ENCODE peak calls at places on chromosomes 4 and X, in ten cellular contexts. S is OCI-LY7; O is IMR-90; U is tibial nerve; C is SK-N-SH; M is heart right ventricle; Q is gastrocnemius medialis; Z is neural progenitor cell; V is cardiac muscle cell; I is CD8-positive, alpha-beta T cell. N is an unnamed sample.

GRCh38 chr4:42083816-42084215 is 68.6 kb downstream of the BEND4 start:
- DNase-seq in S (no peak), O (peak; percentile 21), U (no peak), C (no peak), M (no peak), Q (no peak), Z (no peak), V (no peak), I (no peak), N (no peak)

GRCh38 chrX:47623540-47624027 is 3.9 kb upstream of the SYN1 start:
- DNase-seq in S (no peak), O (peak; percentile 76), U (no peak), C (peak; percentile 89), M (peak; percentile 56), Q (no peak), Z (peak; percentile 90), V (peak; percentile 82), I (no peak), N (no peak)

GRCh38 chr4:150962245-150962644 is 52.8 kb downstream of the LRBA start:
- DNase-seq in S (no peak), O (peak; percentile 23), U (no peak), C (no peak), M (no peak), Q (no peak), Z (no peak), V (no peak), I (no peak), N (no peak)

GRCh38 chr4:176849076-176849475 is 56.4 kb upstream of the VEGFC start:
- DNase-seq in S (no peak), O (no peak), U (no peak), C (no peak), M (no peak), Q (no peak), Z (no peak), V (no peak), I (no peak), N (no peak)

GRCh38 chr4:121668368-121669162 is 28.2 kb downstream of the ANXA5 start:
- DNase-seq in S (no peak), O (peak; percentile 99), U (no peak), C (no peak), M (no peak), Q (no peak), Z (no peak), V (no peak), I (no peak), N (no peak)

GRCh38 chrX:68060506-68061205 is 372.6 kb downstream of the OPHN1 start:
- DNase-seq in S (no peak), O (no peak), U (no peak), C (no peak), M (no peak), Q (no peak), Z (no peak), V (no peak), I (no peak), N (no peak)

GRCh38 chr4:117898496-117898895 is 135.8 kb upstream of the NDST3 start:
- DNase-seq in S (no peak), O (no peak), U (no peak), C (no peak), M (no peak), Q (no peak), Z (no peak), V (no peak), I (no peak), N (no peak)

GRCh38 chr4:101279377-101279871 is 67.9 kb downstream of the PPP3CA start:
- DNase-seq in S (peak; percentile 8), O (peak; percentile 97), U (peak; percentile 48), C (peak; percentile 17), M (peak; percentile 82), Q (peak; percentile 18), Z (no peak), V (no peak), I (no peak), N (peak; percentile 17)

GRCh38 chr4:100288167-100288566 is 97.9 kb upstream of the DDIT4L start:
- DNase-seq in S (no peak), O (peak; percentile 47), U (no peak), C (no peak), M (no peak), Q (no peak), Z (no peak), V (no peak), I (no peak), N (no peak)

GRCh38 chr4:154719087-154719486 is 24.7 kb upstream of the LRAT start:
- DNase-seq in S (no peak), O (no peak), U (no peak), C (no peak), M (no peak), Q (no peak), Z (no peak), V (no peak), I (no peak), N (no peak)

GRCh38 chr4:189001283-189001970 is 862.2 kb downstream of the TRIML1 start:
- DNase-seq in S (no peak), O (no peak), U (no peak), C (no peak), M (no peak), Q (no peak), Z (no peak), V (no peak), I (no peak), N (no peak)
- H3K9me3 ChIP-seq in S (no peaks in the 10 kb centered on the region), O (peaks cover 2% of the 10 kb centered on the region), U (no peaks in the 10 kb centered on the region), C (no peaks in the 10 kb centered on the region), M (no peaks in the 10 kb centered on the region), Q (no peaks in the 10 kb centered on the region), Z (no peaks in the 10 kb centered on the region), V (no peaks in the 10 kb centered on the region), I (no peaks in the 10 kb centered on the region), N (no peaks in the 10 kb centered on the region)

GRCh38 chr4:185713272-185713671 is 98.7 kb downstream of the SORBS2 start:
- DNase-seq in S (no peak), O (no peak), U (no peak), C (no peak), M (no peak), Q (no peak), Z (no peak), V (no peak), I (no peak), N (no peak)
- H3K4me1 ChIP-seq in S (no peaks in the 10 kb centered on the region), O (peaks cover 2% of the 10 kb centered on the region), U (peaks cover 26% of the 10 kb centered on the region), C (peaks cover 23% of the 10 kb centered on the region), M (peaks cover 11% of the 10 kb centered on the region), Q (no peaks in the 10 kb centered on the region), Z (no peaks in the 10 kb centered on the region), V (peaks cover 14% of the 10 kb centered on the region), I (no peaks in the 10 kb centered on the region), N (no peaks in the 10 kb centered on the region)

DNA sequence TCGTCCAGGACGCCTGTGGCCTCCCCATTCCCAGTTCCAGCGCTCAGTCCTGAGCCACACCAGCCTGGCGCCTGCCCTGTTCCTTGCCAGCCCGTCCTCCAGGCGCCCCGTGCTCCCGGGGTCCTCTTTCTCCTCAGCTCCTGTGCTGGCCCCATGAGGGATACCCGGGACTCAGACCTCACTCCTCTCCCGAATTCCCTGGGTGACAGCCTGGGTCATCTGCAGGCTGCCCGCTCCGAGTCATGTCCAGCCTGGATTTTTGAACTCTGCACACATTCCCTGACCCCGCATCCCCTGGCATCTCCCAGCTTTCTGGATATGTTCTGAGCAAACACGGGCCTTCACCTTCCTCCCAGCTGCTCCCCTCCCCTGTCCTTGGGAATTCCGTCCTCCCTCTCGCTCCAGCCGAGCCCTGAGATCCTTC is 14.9 kb upstream of the ADD1 start:
- DNase-seq in S (no peak), O (no peak), U (no peak), C (peak; percentile 12), M (no peak), Q (peak; percentile 7), Z (no peak), V (no peak), I (no peak), N (peak; percentile 36)
- H3K36me3 ChIP-seq in S (no peaks in the 10 kb centered on the region), O (peaks cover 86% of the 10 kb centered on the region), U (no peaks in the 10 kb centered on the region), C (no peaks in the 10 kb centered on the region), M (peaks cover 61% of the 10 kb centered on the region), Q (no peaks in the 10 kb centered on the region), Z (no peaks in the 10 kb centered on the region), V (no peaks in the 10 kb centered on the region), I (peaks cover 31% of the 10 kb centered on the region), N (peaks cover 82% of the 10 kb centered on the region)

GRCh38 chrX:151792505-151792904 is 58.0 kb downstream of the CNGA2 start:
- DNase-seq in S (no peak), O (no peak), U (no peak), C (no peak), M (no peak), Q (no peak), Z (no peak), V (no peak), I (no peak), N (no peak)
- H3K9me3 ChIP-seq in S (no peaks in the 10 kb centered on the region), O (peaks cover 10% of the 10 kb centered on the region), U (no peaks in the 10 kb centered on the region), C (no peaks in the 10 kb centered on the region), M (no peaks in the 10 kb centered on the region), Q (no peaks in the 10 kb centered on the region), Z (no peaks in the 10 kb centered on the region), V (no peaks in the 10 kb centered on the region), I (no peaks in the 10 kb centered on the region), N (no peaks in the 10 kb centered on the region)

GRCh38 chr4:80306255-80306654 is 29.3 kb upstream of the CFAP299 start:
- DNase-seq in S (no peak), O (peak; percentile 54), U (no peak), C (no peak), M (no peak), Q (no peak), Z (no peak), V (no peak), I (no peak), N (no peak)

GRCh38 chr4:80308466-80308822 is 27.1 kb upstream of the CFAP299 start:
- DNase-seq in S (no peak), O (no peak), U (no peak), C (no peak), M (no peak), Q (no peak), Z (no peak), V (no peak), I (no peak), N (no peak)

GRCh38 chr4:80305466-80305865 is 30.1 kb upstream of the CFAP299 start:
- DNase-seq in S (no peak), O (peak; percentile 80), U (no peak), C (no peak), M (no peak), Q (no peak), Z (no peak), V (no peak), I (no peak), N (no peak)

GRCh38 chr4:80307774-80308465 is 27.6 kb upstream of the CFAP299 start:
- DNase-seq in S (no peak), O (peak; percentile 79), U (no peak), C (peak; percentile 30), M (no peak), Q (no peak), Z (peak; percentile 36), V (no peak), I (no peak), N (no peak)

GRCh38 chr4:80307183-80307735 is 28.3 kb upstream of the CFAP299 start:
- DNase-seq in S (no peak), O (peak; percentile 41), U (no peak), C (no peak), M (no peak), Q (no peak), Z (no peak), V (peak; percentile 43), I (no peak), N (no peak)
- H3K4me1 ChIP-seq in S (no peaks in the 10 kb centered on the region), O (peaks cover 14% of the 10 kb centered on the region), U (no peaks in the 10 kb centered on the region), C (peaks cover 5% of the 10 kb centered on the region), M (no peaks in the 10 kb centered on the region), Q (no peaks in the 10 kb centered on the region), Z (peaks cover 13% of the 10 kb centered on the region), V (peaks cover 9% of the 10 kb centered on the region), I (no peaks in the 10 kb centered on the region), N (no peaks in the 10 kb centered on the region)

GRCh38 chr4:98625399-98625798 is 33.0 kb downstream of the TSPAN5 start:
- DNase-seq in S (no peak), O (no peak), U (no peak), C (no peak), M (no peak), Q (no peak), Z (no peak), V (no peak), I (no peak), N (no peak)
- H3K36me3 ChIP-seq in S (no peaks in the 10 kb centered on the region), O (peaks cover 3% of the 10 kb centered on the region), U (no peaks in the 10 kb centered on the region), C (no peaks in the 10 kb centered on the region), M (no peaks in the 10 kb centered on the region), Q (no peaks in the 10 kb centered on the region), Z (no peaks in the 10 kb centered on the region), V (no peaks in the 10 kb centered on the region), I (no peaks in the 10 kb centered on the region), N (no peaks in the 10 kb centered on the region)